ENCODE peak calls at places on chromosomes 13 and 19, in five cellular contexts. L is left ventricle myocardium inferior, X is MV-4-11, Q is progenitor cell of endocrine pancreas, R is kidney tubule cell. D is an unnamed sample.
A peak's percentile ranks its signal among the peaks of the same experiment; 100 is the strongest.

GRCh38 chr13:73351730-73352129 is 292.9 kb downstream of the KLF5 start:
- DNase-seq in R (no peak), L (no peak), Q (no peak), X (no peak), D (no peak)

GRCh38 chr19:17023805-17024204 is 2.8 kb downstream of the CPAMD8 start:
- DNase-seq in L (no peak), Q (no peak), R (no peak), X (peak; percentile 33), D (no peak)

GRCh38 chr19:37981785-37982475 is 74.9 kb downstream of the SIPA1L3 start:
- DNase-seq in X (no peak), R (no peak), L (no peak), Q (no peak), D (no peak)

GRCh38 chr19:41384351-41384750 is 8.0 kb downstream of the TMEM91 start:
- DNase-seq in X (no peak), R (peak; percentile 60), Q (no peak), L (no peak), D (no peak)

GRCh38 chr19:7933411-7933810 is 7.5 kb upstream of the CTXN1 start:
- DNase-seq in Q (no peak), X (no peak), R (no peak), L (no peak), D (no peak)

GRCh38 chr19:18648971-18649310 is 12.1 kb downstream of the KLHL26 start:
- DNase-seq in L (no peak), R (no peak), X (no peak), Q (no peak), D (no peak)

GRCh38 chr19:3135961-3136683 is at the start of gene GNA15:
- DNase-seq in R (no peak), L (no peak), X (peak; percentile 72), Q (no peak), D (no peak)

GRCh38 chr19:35784401-35785086 is 9.2 kb downstream of the ARHGAP33 start:
- DNase-seq in L (no peak), Q (no peak), R (no peak), X (no peak), D (no peak)

D was measured in activated naive CD4-positive, alpha-beta T cell.